ENCODE peak calls at places on chromosomes 11 and 22, in five cellular contexts. One of them, this sample, is unnamed.
A peak's percentile ranks its signal among the peaks of the same experiment; 100 is the strongest.

GRCh38 chr22:46029574-46030200 is 52.7 kb upstream of the WNT7B start:
- DNase-seq in colonic mucosa: no peak
- DNase-seq in psoas muscle: no peak
- DNase-seq in small intestine: no peak
- DNase-seq in fibroblast of lung: no peak
- DNase-seq in this sample: no peak

GRCh38 chr11:71446942-71447688 is 1.1 kb downstream of the DHCR7 start:
- DNase-seq in colonic mucosa: peak; percentile 43
- DNase-seq in psoas muscle: no peak
- DNase-seq in small intestine: peak; percentile 54
- DNase-seq in fibroblast of lung: peak; percentile 69
- DNase-seq in this sample: no peak

GRCh38 chr11:14320020-14320419 is 39.0 kb downstream of the RRAS2 start:
- DNase-seq in colonic mucosa: no peak
- DNase-seq in psoas muscle: no peak
- DNase-seq in small intestine: peak; percentile 67
- DNase-seq in fibroblast of lung: peak; percentile 74
- DNase-seq in this sample: no peak

GRCh38 chr11:28666632-28667031 is 558.4 kb downstream of the METTL15 start:
- DNase-seq in colonic mucosa: no peak
- DNase-seq in psoas muscle: no peak
- DNase-seq in small intestine: no peak
- DNase-seq in fibroblast of lung: no peak
- DNase-seq in this sample: no peak

GRCh38 chr11:19956228-19956627 is 204.0 kb downstream of the DBX1 start:
- DNase-seq in colonic mucosa: no peak
- DNase-seq in psoas muscle: no peak
- DNase-seq in small intestine: no peak
- DNase-seq in fibroblast of lung: no peak
- DNase-seq in this sample: no peak

GRCh38 chr11:104529916-104530315 is 366.0 kb upstream of the PDGFD start:
- DNase-seq in colonic mucosa: no peak
- DNase-seq in psoas muscle: no peak
- DNase-seq in small intestine: no peak
- DNase-seq in fibroblast of lung: no peak
- DNase-seq in this sample: no peak

GRCh38 chr11:34745209-34745608 is 124.3 kb downstream of the EHF start:
- DNase-seq in colonic mucosa: no peak
- DNase-seq in psoas muscle: no peak
- DNase-seq in small intestine: peak; percentile 43
- DNase-seq in fibroblast of lung: no peak
- DNase-seq in this sample: peak; percentile 25

GRCh38 chr22:38016182-38017078 is 32.1 kb upstream of the SOX10 start:
- DNase-seq in colonic mucosa: peak; percentile 69
- DNase-seq in psoas muscle: no peak
- DNase-seq in small intestine: peak; percentile 14
- DNase-seq in fibroblast of lung: peak; percentile 35
- DNase-seq in this sample: peak; percentile 93

GRCh38 chr11:47442514-47442913 is 6.4 kb downstream of the RAPSN start:
- DNase-seq in colonic mucosa: no peak
- DNase-seq in psoas muscle: peak; percentile 67
- DNase-seq in small intestine: no peak
- DNase-seq in fibroblast of lung: no peak
- DNase-seq in this sample: no peak

GRCh38 chr11:33375688-33376311 is 118.6 kb downstream of the HIPK3 start:
- DNase-seq in colonic mucosa: no peak
- DNase-seq in psoas muscle: no peak
- DNase-seq in small intestine: no peak
- DNase-seq in fibroblast of lung: peak; percentile 46
- DNase-seq in this sample: no peak

GRCh38 chr11:117929568-117930207 is 486 bp upstream of the TMPRSS13 start:
- DNase-seq in colonic mucosa: no peak
- DNase-seq in psoas muscle: no peak
- DNase-seq in small intestine: no peak
- DNase-seq in fibroblast of lung: no peak
- DNase-seq in this sample: no peak

GRCh38 chr11:62540804-62541671 is 5.6 kb downstream of the AHNAK start:
- DNase-seq in colonic mucosa: peak; percentile 67
- DNase-seq in psoas muscle: peak; percentile 71
- DNase-seq in small intestine: no peak
- DNase-seq in fibroblast of lung: no peak
- DNase-seq in this sample: no peak

GRCh38 chr11:112196519-112197087 is 21.3 kb downstream of the BCO2 start:
- DNase-seq in colonic mucosa: no peak
- DNase-seq in psoas muscle: no peak
- DNase-seq in small intestine: no peak
- DNase-seq in fibroblast of lung: no peak
- DNase-seq in this sample: no peak

GRCh38 chr11:40445391-40445790 is 1014.1 kb downstream of the LRRC4C start:
- DNase-seq in colonic mucosa: no peak
- DNase-seq in psoas muscle: no peak
- DNase-seq in small intestine: no peak
- DNase-seq in fibroblast of lung: peak; percentile 50
- DNase-seq in this sample: no peak

GRCh38 chr11:96520939-96521338 is 131.1 kb downstream of the JRKL start:
- DNase-seq in colonic mucosa: no peak
- DNase-seq in psoas muscle: no peak
- DNase-seq in small intestine: no peak
- DNase-seq in fibroblast of lung: no peak
- DNase-seq in this sample: no peak

GRCh38 chr11:22670803-22671202 is 4.4 kb downstream of the GAS2 start:
- DNase-seq in colonic mucosa: no peak
- DNase-seq in psoas muscle: no peak
- DNase-seq in small intestine: peak; percentile 56
- DNase-seq in fibroblast of lung: no peak
- DNase-seq in this sample: no peak

GRCh38 chr22:32200752-32201151 is 4.1 kb downstream of the RFPL2 start:
- DNase-seq in colonic mucosa: no peak
- DNase-seq in psoas muscle: no peak
- DNase-seq in small intestine: no peak
- DNase-seq in fibroblast of lung: no peak
- DNase-seq in this sample: no peak

GRCh38 chr11:102393272-102393730 is 46.3 kb downstream of the BIRC2 start:
- DNase-seq in colonic mucosa: no peak
- DNase-seq in psoas muscle: no peak
- DNase-seq in small intestine: no peak
- DNase-seq in fibroblast of lung: no peak
- DNase-seq in this sample: no peak
- H3K36me3 ChIP-seq in colonic mucosa: no peaks in the 10 kb centered on the region
- H3K36me3 ChIP-seq in psoas muscle: peaks cover 56% of the 10 kb centered on the region
- H3K36me3 ChIP-seq in small intestine: peaks cover 6% of the 10 kb centered on the region
- H3K36me3 ChIP-seq in fibroblast of lung: peaks cover 15% of the 10 kb centered on the region
- H3K36me3 ChIP-seq in this sample: no peaks in the 10 kb centered on the region

GRCh38 chr11:27614092-27614491 is 86.2 kb downstream of the BDNF start:
- DNase-seq in colonic mucosa: no peak
- DNase-seq in psoas muscle: no peak
- DNase-seq in small intestine: no peak
- DNase-seq in fibroblast of lung: no peak
- DNase-seq in this sample: no peak

GRCh38 chr11:27611390-27611789 is 88.9 kb downstream of the BDNF start:
- DNase-seq in colonic mucosa: no peak
- DNase-seq in psoas muscle: no peak
- DNase-seq in small intestine: no peak
- DNase-seq in fibroblast of lung: no peak
- DNase-seq in this sample: no peak

GRCh38 chr11:27611946-27612455 is 88.3 kb downstream of the BDNF start:
- DNase-seq in colonic mucosa: no peak
- DNase-seq in psoas muscle: no peak
- DNase-seq in small intestine: no peak
- DNase-seq in fibroblast of lung: no peak
- DNase-seq in this sample: no peak

GRCh38 chr11:27612932-27613669 is 87.2 kb downstream of the BDNF start:
- DNase-seq in colonic mucosa: no peak
- DNase-seq in psoas muscle: no peak
- DNase-seq in small intestine: no peak
- DNase-seq in fibroblast of lung: no peak
- DNase-seq in this sample: no peak

DNA sequence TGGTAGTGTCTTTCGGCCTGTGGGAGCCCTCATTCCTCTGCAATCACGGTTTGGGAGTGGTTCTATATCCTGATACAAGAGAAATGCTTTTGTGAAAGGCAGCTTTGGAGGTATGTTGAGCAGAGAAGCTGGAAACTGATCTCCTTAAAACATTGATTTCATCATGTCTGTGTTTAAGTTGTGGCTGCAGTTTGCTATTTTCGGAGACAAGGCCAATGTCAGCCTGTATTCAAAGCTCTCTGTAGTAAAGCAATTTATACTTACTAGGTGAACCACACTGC is 86.6 kb downstream of the BDNF start:
- DNase-seq in colonic mucosa: no peak
- DNase-seq in psoas muscle: no peak
- DNase-seq in small intestine: no peak
- DNase-seq in fibroblast of lung: no peak
- DNase-seq in this sample: no peak
- H3K36me3 ChIP-seq in colonic mucosa: no peaks in the 10 kb centered on the region
- H3K36me3 ChIP-seq in psoas muscle: no peaks in the 10 kb centered on the region
- H3K36me3 ChIP-seq in small intestine: no peaks in the 10 kb centered on the region
- H3K36me3 ChIP-seq in fibroblast of lung: no peaks in the 10 kb centered on the region
- H3K36me3 ChIP-seq in this sample: no peaks in the 10 kb centered on the region

GRCh38 chr22:20268350-20269012 is 363 bp upstream of the RTN4R start:
- DNase-seq in colonic mucosa: peak; percentile 65
- DNase-seq in psoas muscle: peak; percentile 73
- DNase-seq in small intestine: peak; percentile 59
- DNase-seq in fibroblast of lung: peak; percentile 37
- DNase-seq in this sample: peak; percentile 47
- H3K36me3 ChIP-seq in colonic mucosa: no peaks in the 10 kb centered on the region
- H3K36me3 ChIP-seq in psoas muscle: no peaks in the 10 kb centered on the region
- H3K36me3 ChIP-seq in small intestine: no peaks in the 10 kb centered on the region
- H3K36me3 ChIP-seq in fibroblast of lung: no peaks in the 10 kb centered on the region
- H3K36me3 ChIP-seq in this sample: no peaks in the 10 kb centered on the region

GRCh38 chr22:19082793-19083192 is 39.4 kb downstream of the DGCR2 start:
- DNase-seq in colonic mucosa: no peak
- DNase-seq in psoas muscle: no peak
- DNase-seq in small intestine: no peak
- DNase-seq in fibroblast of lung: no peak
- DNase-seq in this sample: no peak

GRCh38 chr22:19085233-19086043 is 36.8 kb downstream of the DGCR2 start:
- DNase-seq in colonic mucosa: no peak
- DNase-seq in psoas muscle: no peak
- DNase-seq in small intestine: no peak
- DNase-seq in fibroblast of lung: peak; percentile 45
- DNase-seq in this sample: no peak

GRCh38 chr22:19082101-19082500 is 40.1 kb downstream of the DGCR2 start:
- DNase-seq in colonic mucosa: no peak
- DNase-seq in psoas muscle: no peak
- DNase-seq in small intestine: no peak
- DNase-seq in fibroblast of lung: no peak
- DNase-seq in this sample: no peak

GRCh38 chr22:19079691-19080090 is 42.5 kb downstream of the DGCR2 start:
- DNase-seq in colonic mucosa: no peak
- DNase-seq in psoas muscle: no peak
- DNase-seq in small intestine: no peak
- DNase-seq in fibroblast of lung: no peak
- DNase-seq in this sample: no peak

GRCh38 chr22:19080853-19081252 is 41.4 kb downstream of the DGCR2 start:
- DNase-seq in colonic mucosa: no peak
- DNase-seq in psoas muscle: no peak
- DNase-seq in small intestine: no peak
- DNase-seq in fibroblast of lung: no peak
- DNase-seq in this sample: no peak
- H3K36me3 ChIP-seq in colonic mucosa: no peaks in the 10 kb centered on the region
- H3K36me3 ChIP-seq in psoas muscle: peaks cover 21% of the 10 kb centered on the region
- H3K36me3 ChIP-seq in small intestine: peaks cover 8% of the 10 kb centered on the region
- H3K36me3 ChIP-seq in fibroblast of lung: no peaks in the 10 kb centered on the region
- H3K36me3 ChIP-seq in this sample: no peaks in the 10 kb centered on the region

GRCh38 chr11:74844865-74845264 is 96.2 kb downstream of the RNF169 start:
- DNase-seq in colonic mucosa: no peak
- DNase-seq in psoas muscle: no peak
- DNase-seq in small intestine: no peak
- DNase-seq in fibroblast of lung: no peak
- DNase-seq in this sample: no peak
- H3K36me3 ChIP-seq in colonic mucosa: no peaks in the 10 kb centered on the region
- H3K36me3 ChIP-seq in psoas muscle: peaks cover 83% of the 10 kb centered on the region
- H3K36me3 ChIP-seq in small intestine: no peaks in the 10 kb centered on the region
- H3K36me3 ChIP-seq in fibroblast of lung: peaks cover 11% of the 10 kb centered on the region
- H3K36me3 ChIP-seq in this sample: no peaks in the 10 kb centered on the region

DNA sequence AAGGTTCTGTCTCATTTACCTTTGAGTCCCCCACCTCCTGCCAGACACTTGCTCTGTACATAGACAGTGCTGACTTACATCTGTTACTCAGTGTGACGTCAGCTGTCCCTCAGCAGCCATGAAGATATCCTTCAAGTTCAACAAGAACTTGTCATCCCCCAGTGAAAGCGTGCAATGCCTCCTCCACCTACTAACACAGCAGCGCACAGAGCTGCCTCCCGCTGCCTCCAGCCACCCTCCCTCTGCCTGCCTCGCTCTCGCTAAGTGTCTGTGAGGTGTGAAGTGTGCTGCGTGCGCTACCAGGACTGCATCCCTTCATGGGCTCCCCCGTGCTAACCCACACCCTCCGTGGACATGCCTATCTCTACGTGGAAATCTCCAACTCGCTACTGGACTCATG is 621.4 kb downstream of the BRD1 start:
- DNase-seq in colonic mucosa: no peak
- DNase-seq in psoas muscle: no peak
- DNase-seq in small intestine: no peak
- DNase-seq in fibroblast of lung: no peak
- DNase-seq in this sample: no peak
- H3K36me3 ChIP-seq in colonic mucosa: no peaks in the 10 kb centered on the region
- H3K36me3 ChIP-seq in psoas muscle: no peaks in the 10 kb centered on the region
- H3K36me3 ChIP-seq in small intestine: no peaks in the 10 kb centered on the region
- H3K36me3 ChIP-seq in fibroblast of lung: no peaks in the 10 kb centered on the region
- H3K36me3 ChIP-seq in this sample: no peaks in the 10 kb centered on the region

This sample was measured in testis.